ENCODE peak calls at places on chromosomes 12 and 14, in eight cellular contexts. A, F, C, I, D, H, O and J are unnamed samples.

GRCh38 chr12:2154050-2154449 is 101.3 kb downstream of the CACNA1C start:
- DNase-seq in I (no peak), D (no peak), A (no peak), F (no peak), C (peak), O (no peak), H (no peak), J (no peak)

GRCh38 chr12:124011435-124012124 is 38.6 kb downstream of the ZNF664 start:
- DNase-seq in A (no peak), I (no peak), F (no peak), H (no peak), D (no peak), C (no peak), O (no peak), J (no peak)

GRCh38 chr12:30896461-30896860 is 30.1 kb upstream of the TSPAN11 start:
- DNase-seq in O (no peak), D (no peak), F (no peak), I (no peak), H (no peak), A (no peak), C (peak), J (no peak)

GRCh38 chr14:26017270-26017669 is 580.6 kb downstream of the NOVA1 start:
- DNase-seq in C (no peak), F (no peak), H (no peak), D (no peak), I (no peak), A (no peak), O (no peak), J (no peak)

GRCh38 chr12:25994252-25994651 is 35.8 kb downstream of the RASSF8 start:
- DNase-seq in A (no peak), O (peak), C (peak), F (no peak), D (no peak), H (no peak), I (no peak), J (no peak)

GRCh38 chr12:49901026-49901425 is 2.7 kb downstream of the FAIM2 start:
- DNase-seq in A (no peak), F (no peak), C (no peak), O (no peak), H (no peak), I (no peak), D (no peak), J (no peak)

GRCh38 chr14:20630340-20631022 is 11.0 kb downstream of the OR6S1 start:
- DNase-seq in H (peak), O (peak), F (no peak), A (peak), I (no peak), C (peak), D (peak), J (no peak)

GRCh38 chr12:232731-233614 is 19.0 kb upstream of the SLC6A12 start:
- DNase-seq in C (no peak), I (no peak), A (no peak), D (no peak), H (no peak), F (no peak), O (no peak), J (no peak)

GRCh38 chr12:89225808-89226368 is 126.4 kb downstream of the DUSP6 start:
- DNase-seq in I (no peak), O (peak), F (peak), C (peak), H (peak), D (peak), A (no peak), J (no peak)

GRCh38 chr12:69694123-69694522 is 5.0 kb downstream of the BEST3 start:
- DNase-seq in O (no peak), A (no peak), H (no peak), I (no peak), C (no peak), D (no peak), F (no peak), J (no peak)

DNA sequence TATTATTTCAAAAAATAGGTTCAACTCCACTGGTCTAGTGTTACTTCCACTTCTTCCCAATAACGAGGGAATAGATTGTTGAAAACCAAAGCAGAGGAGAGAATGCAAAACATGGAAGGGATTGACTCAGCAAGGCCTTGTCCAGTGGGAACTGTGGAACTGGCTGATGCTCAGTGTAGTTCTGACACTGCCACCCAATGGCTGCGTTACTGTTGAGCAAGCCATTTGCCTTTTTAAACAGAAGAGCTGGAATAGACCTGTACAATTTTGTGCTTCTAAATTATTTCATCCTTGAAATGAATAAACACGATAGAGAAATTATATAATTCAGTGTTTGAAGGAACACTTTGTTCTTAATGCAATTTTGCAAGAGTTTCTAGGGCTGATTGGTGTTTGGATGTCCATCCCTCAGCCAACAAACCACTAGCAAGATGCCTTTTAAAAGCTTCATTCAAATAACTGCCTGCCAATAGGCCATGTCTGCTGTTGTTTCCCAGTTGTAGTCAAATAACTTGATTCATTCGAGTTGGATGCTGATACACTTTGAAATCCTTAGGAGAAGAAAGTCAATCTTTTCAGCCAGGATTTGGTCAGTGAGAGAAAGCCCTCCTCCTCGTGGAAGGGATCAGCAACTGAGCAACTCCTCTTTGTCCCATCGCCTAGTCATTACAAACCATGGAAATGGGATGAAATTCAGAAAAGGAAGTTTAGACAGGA is 7.2 kb upstream of the MGP start:
- DNase-seq in F (peak), D (no peak), A (no peak), C (peak), H (no peak), I (no peak), O (no peak), J (no peak)
- TF ChIP-seq CTCF in F (no peak), D (peak), A (no peak), C (peak), H (no peak), I (no peak), O (peak), J (no peak)

DNA sequence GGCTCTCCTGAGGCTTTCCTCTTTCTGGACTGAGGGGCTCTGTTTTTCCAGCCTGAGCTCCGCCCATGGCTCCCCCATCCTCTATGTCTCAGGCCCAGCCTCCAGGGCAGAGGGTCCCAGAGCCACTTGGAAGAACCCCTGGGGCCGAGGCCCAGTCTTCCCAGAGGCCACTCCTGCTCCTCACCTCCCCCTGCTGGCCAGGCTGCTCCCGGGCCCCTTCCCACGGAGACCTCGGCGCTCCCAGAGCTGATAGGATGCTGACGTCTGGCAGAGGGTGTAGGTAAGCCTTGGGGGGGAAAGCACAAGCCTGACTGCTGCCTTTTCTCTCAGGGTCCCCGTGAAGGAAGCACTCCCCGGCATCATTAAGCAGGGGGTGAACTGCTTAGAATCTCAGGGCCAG is 51.4 kb downstream of the ERH start:
- DNase-seq in A (no peak), H (peak), C (peak), O (no peak), D (no peak), F (no peak), I (peak), J (peak)
- TF ChIP-seq CTCF in A (no peak), H (peak), C (peak), O (peak), D (peak), F (no peak), I (peak), J (peak)

DNA sequence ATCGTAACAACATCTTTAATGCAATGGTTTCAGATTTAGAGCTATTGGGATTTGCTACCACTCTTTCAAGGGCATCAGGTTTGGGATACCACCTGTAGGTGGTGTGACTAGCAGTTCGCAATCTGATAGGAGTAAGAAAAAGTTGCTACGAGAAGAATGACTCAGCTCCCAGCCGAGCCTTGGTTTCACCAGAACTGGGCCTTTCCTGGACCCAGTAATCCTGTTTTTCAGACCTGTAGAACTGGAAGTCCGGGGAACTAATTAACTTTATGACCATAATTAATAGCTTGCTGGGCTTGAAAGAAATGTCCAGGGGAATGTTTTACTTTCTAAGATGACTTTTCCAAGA is 770 bp downstream of the ABHD4 start:
- DNase-seq in O (no peak), A (no peak), F (no peak), D (peak), I (no peak), C (peak), H (peak), J (no peak)
- TF ChIP-seq CTCF in O (no peak), A (no peak), F (no peak), D (peak), I (no peak), C (peak), H (no peak), J (peak)

GRCh38 chr12:27969901-27970390 is 2.6 kb downstream of the PTHLH start:
- DNase-seq in O (no peak), I (peak), D (peak), C (peak), H (peak), F (no peak), A (no peak), J (peak)

GRCh38 chr12:27972721-27973120 is at the start of gene PTHLH:
- DNase-seq in H (no peak), C (no peak), D (no peak), O (no peak), A (no peak), I (no peak), F (no peak), J (no peak)

GRCh38 chr12:27970981-27971489 is 1.5 kb downstream of the PTHLH start:
- DNase-seq in A (no peak), F (no peak), D (no peak), C (no peak), H (no peak), I (peak), O (no peak), J (no peak)

GRCh38 chr12:27970391-27970980 is 2.0 kb downstream of the PTHLH start:
- DNase-seq in A (no peak), I (peak), F (no peak), H (no peak), D (peak), C (peak), O (no peak), J (peak)

DNA sequence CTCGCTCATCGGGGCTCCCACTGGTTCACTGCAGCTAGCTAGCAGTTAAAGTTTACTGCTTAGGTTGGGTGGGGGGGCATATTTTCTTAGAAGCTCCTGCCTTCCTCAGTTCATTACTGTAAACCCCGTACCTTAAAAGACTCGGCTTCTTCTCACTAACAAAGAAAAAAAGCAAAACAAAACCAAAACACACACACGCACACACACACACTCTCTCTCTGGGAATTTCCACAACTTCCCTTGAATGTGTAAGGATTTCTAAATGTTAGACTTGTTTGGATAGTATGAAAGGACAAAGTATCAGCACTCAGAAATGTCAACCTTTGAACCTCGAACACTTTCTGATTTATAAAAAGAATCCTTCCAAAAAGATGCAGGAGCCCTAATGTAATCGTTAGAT is 927 bp downstream of the PTHLH start:
- DNase-seq in F (no peak), C (no peak), A (no peak), H (no peak), I (no peak), D (no peak), O (no peak), J (no peak)
- TF ChIP-seq CTCF in F (no peak), C (no peak), A (no peak), H (no peak), I (no peak), D (no peak), O (no peak), J (no peak)

DNA sequence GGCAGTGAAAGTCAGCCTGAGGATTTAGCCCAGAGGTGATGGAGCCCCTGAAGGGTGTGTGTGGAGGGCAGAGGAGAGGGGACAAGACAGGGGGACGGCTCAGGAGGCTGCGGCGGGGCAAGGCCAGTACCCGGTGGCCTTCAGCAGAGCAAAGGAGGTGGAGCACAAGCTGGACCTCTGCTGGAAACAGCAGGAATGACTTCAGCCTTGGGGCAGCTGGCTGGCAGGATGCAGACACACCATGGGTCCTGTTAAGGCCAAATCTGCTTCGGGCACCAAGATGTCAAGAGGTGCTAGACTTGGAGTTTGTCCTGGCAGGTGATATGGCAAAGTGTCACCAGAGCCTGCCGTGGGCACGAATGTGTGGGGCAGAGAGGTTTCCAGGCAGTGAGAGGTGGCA is 92.1 kb downstream of the LGMN start:
- DNase-seq in C (no peak), A (no peak), H (no peak), D (no peak), F (no peak), I (no peak), O (no peak), J (no peak)
- TF ChIP-seq CTCF in C (peak), A (no peak), H (no peak), D (no peak), F (no peak), I (no peak), O (peak), J (no peak)

DNA sequence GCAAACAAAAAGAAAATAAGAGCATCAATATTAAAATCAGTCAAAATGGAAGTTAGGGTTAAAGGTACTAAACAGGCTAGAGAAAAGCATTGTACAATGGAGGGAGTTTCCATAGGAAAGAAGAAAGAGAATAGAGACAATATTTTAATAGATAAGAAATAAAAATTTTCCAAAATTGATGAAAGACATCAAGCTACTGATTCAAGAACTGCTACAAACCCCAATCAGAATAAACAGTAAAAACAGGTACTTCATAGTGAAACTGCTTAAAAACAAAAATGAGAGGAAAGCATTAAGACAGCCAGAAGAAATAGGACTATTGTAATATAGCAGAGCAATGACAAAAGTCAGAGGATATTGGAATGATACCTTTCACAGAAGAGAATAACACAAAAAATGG is 413.4 kb downstream of the NELL2 start:
- DNase-seq in H (no peak), C (no peak), A (no peak), O (no peak), F (no peak), I (no peak), D (no peak), J (no peak)
- TF ChIP-seq CTCF in H (no peak), C (no peak), A (no peak), O (no peak), F (no peak), I (no peak), D (no peak), J (no peak)

GRCh38 chr14:81991998-81992397 is 458.3 kb upstream of the SEL1L start:
- DNase-seq in D (no peak), F (no peak), A (no peak), C (no peak), H (no peak), O (no peak), I (no peak), J (no peak)
- TF ChIP-seq CTCF in D (peak), F (no peak), A (no peak), C (no peak), H (no peak), O (no peak), I (peak), J (peak)

GRCh38 chr14:52703664-52704063 is 3.3 kb upstream of the PSMC6 start:
- DNase-seq in C (no peak), D (no peak), F (no peak), O (no peak), I (no peak), H (no peak), A (no peak), J (no peak)

GRCh38 chr14:52706724-52707706 is at the start of gene PSMC6:
- DNase-seq in A (peak), C (peak), I (peak), H (peak), F (peak), O (peak), D (peak), J (peak)

GRCh38 chr14:52703225-52703624 is 3.8 kb upstream of the PSMC6 start:
- DNase-seq in O (peak), C (peak), H (peak), F (peak), D (no peak), I (no peak), A (no peak), J (no peak)

GRCh38 chr14:52701223-52701622 is 5.8 kb upstream of the PSMC6 start:
- DNase-seq in D (no peak), O (no peak), A (no peak), I (no peak), C (peak), F (no peak), H (no peak), J (no peak)

DNA sequence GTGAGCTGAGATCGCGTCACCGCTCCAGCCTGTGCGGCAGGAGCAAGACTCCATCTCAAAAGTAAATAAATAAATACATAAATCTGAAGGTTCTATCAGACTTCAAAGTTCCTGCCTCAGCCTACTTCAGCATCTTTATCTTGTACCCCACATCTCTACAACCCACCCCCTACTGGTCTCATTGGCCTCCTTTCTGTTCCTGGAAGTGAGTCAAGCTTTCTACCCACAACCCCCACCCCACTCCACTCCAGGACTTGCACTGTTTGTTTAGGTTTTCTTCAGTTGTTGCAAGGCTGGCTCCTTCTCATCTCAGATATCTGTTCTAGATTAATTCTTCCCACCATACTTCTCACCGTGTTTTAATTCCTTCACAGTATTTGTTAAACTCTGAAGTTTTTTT is 714 bp upstream of the PSMC6 start:
- DNase-seq in O (no peak), A (no peak), H (peak), C (no peak), I (no peak), F (no peak), D (no peak), J (no peak)
- TF ChIP-seq CTCF in O (no peak), A (no peak), H (no peak), C (no peak), I (no peak), F (no peak), D (no peak), J (no peak)

DNA sequence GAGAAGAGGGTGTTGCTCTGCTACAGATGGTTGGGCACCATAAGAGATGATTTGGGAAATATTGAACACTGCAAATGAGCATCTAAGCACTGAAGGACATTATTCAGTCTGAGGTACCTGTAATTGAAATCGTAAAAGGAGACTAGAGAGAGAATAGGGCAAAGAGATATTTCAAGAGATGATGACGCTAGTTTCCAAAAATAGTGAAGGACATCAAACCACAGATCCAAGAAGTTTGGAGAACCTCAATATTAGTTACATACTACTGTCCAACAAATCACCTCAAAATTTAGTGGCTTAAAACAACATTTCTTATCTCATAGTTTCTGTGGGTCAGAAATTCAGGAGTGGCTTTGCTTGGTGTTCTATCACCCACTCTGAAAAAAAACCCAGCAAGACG is 4.5 kb upstream of the MBIP start:
- DNase-seq in I (no peak), F (no peak), C (no peak), A (no peak), O (no peak), H (no peak), D (no peak), J (no peak)
- TF ChIP-seq CTCF in I (no peak), F (no peak), C (no peak), A (no peak), O (no peak), H (no peak), D (no peak), J (no peak)